ENCODE peak calls at places on chromosome 5, in four cellular contexts. One of them, this sample, is unnamed.
A peak's percentile ranks its signal among the peaks of the same experiment; 100 is the strongest.

GRCh38 chr5:149205625-149206523 is 64.6 kb downstream of the ABLIM3 start:
- DNase-seq in right lobe of liver: peak; percentile 41
- DNase-seq in CD8-positive, alpha-beta memory T cell: no peak
- DNase-seq in hepatocyte: no peak
- DNase-seq in this sample: no peak

GRCh38 chr5:88836195-88836838 is 46.7 kb downstream of the MEF2C start:
- DNase-seq in right lobe of liver: no peak
- DNase-seq in CD8-positive, alpha-beta memory T cell: no peak
- DNase-seq in hepatocyte: peak; percentile 6
- DNase-seq in this sample: no peak

GRCh38 chr5:28810751-28811136 is 1772.4 kb upstream of the CDH9 start:
- DNase-seq in right lobe of liver: no peak
- DNase-seq in CD8-positive, alpha-beta memory T cell: no peak
- DNase-seq in hepatocyte: no peak
- DNase-seq in this sample: no peak

GRCh38 chr5:150989695-150990094 is 30.7 kb upstream of the GPX3 start:
- DNase-seq in right lobe of liver: no peak
- DNase-seq in CD8-positive, alpha-beta memory T cell: no peak
- DNase-seq in hepatocyte: no peak
- DNase-seq in this sample: no peak

GRCh38 chr5:113020461-113021273 is 44.1 kb downstream of the DCP2 start:
- DNase-seq in right lobe of liver: no peak
- DNase-seq in CD8-positive, alpha-beta memory T cell: no peak
- DNase-seq in hepatocyte: no peak
- DNase-seq in this sample: no peak

GRCh38 chr5:176436641-176437040 is 11.5 kb upstream of the FAF2 start:
- DNase-seq in right lobe of liver: no peak
- DNase-seq in CD8-positive, alpha-beta memory T cell: no peak
- DNase-seq in hepatocyte: no peak
- DNase-seq in this sample: no peak

GRCh38 chr5:129639331-129639730 is 108.6 kb upstream of the MINAR2 start:
- DNase-seq in right lobe of liver: no peak
- DNase-seq in CD8-positive, alpha-beta memory T cell: no peak
- DNase-seq in hepatocyte: no peak
- DNase-seq in this sample: no peak

GRCh38 chr5:16480144-16480543 is 14.5 kb upstream of the ZNF622 start:
- DNase-seq in right lobe of liver: no peak
- DNase-seq in CD8-positive, alpha-beta memory T cell: no peak
- DNase-seq in hepatocyte: no peak
- DNase-seq in this sample: no peak

GRCh38 chr5:73218552-73219171 is 45.7 kb downstream of the TMEM174 start:
- DNase-seq in right lobe of liver: no peak
- DNase-seq in CD8-positive, alpha-beta memory T cell: no peak
- DNase-seq in hepatocyte: peak; percentile 42
- DNase-seq in this sample: no peak

GRCh38 chr5:81420039-81420667 is 26.2 kb upstream of the ACOT12 start:
- DNase-seq in right lobe of liver: no peak
- DNase-seq in CD8-positive, alpha-beta memory T cell: no peak
- DNase-seq in hepatocyte: no peak
- DNase-seq in this sample: peak; percentile 82

GRCh38 chr5:62132279-62132678 is 173.7 kb upstream of the KIF2A start:
- DNase-seq in right lobe of liver: no peak
- DNase-seq in CD8-positive, alpha-beta memory T cell: no peak
- DNase-seq in hepatocyte: no peak
- DNase-seq in this sample: no peak

GRCh38 chr5:144162686-144163085 is 7.8 kb downstream of the YIPF5 start:
- DNase-seq in right lobe of liver: no peak
- DNase-seq in CD8-positive, alpha-beta memory T cell: no peak
- DNase-seq in hepatocyte: no peak
- DNase-seq in this sample: no peak
- H3K36me3 ChIP-seq in right lobe of liver: peaks cover 70% of the 10 kb centered on the region
- H3K36me3 ChIP-seq in CD8-positive, alpha-beta memory T cell: peaks cover 39% of the 10 kb centered on the region
- H3K36me3 ChIP-seq in hepatocyte: no peaks in the 10 kb centered on the region
- H3K36me3 ChIP-seq in this sample: peaks cover 12% of the 10 kb centered on the region

GRCh38 chr5:95533106-95533505 is 21.7 kb downstream of the SKIC3 start:
- DNase-seq in right lobe of liver: no peak
- DNase-seq in CD8-positive, alpha-beta memory T cell: no peak
- DNase-seq in hepatocyte: no peak
- DNase-seq in this sample: no peak
- H3K36me3 ChIP-seq in right lobe of liver: peaks cover 19% of the 10 kb centered on the region
- H3K36me3 ChIP-seq in CD8-positive, alpha-beta memory T cell: peaks cover 19% of the 10 kb centered on the region
- H3K36me3 ChIP-seq in hepatocyte: peaks cover 3% of the 10 kb centered on the region
- H3K36me3 ChIP-seq in this sample: peaks cover 3% of the 10 kb centered on the region

DNA sequence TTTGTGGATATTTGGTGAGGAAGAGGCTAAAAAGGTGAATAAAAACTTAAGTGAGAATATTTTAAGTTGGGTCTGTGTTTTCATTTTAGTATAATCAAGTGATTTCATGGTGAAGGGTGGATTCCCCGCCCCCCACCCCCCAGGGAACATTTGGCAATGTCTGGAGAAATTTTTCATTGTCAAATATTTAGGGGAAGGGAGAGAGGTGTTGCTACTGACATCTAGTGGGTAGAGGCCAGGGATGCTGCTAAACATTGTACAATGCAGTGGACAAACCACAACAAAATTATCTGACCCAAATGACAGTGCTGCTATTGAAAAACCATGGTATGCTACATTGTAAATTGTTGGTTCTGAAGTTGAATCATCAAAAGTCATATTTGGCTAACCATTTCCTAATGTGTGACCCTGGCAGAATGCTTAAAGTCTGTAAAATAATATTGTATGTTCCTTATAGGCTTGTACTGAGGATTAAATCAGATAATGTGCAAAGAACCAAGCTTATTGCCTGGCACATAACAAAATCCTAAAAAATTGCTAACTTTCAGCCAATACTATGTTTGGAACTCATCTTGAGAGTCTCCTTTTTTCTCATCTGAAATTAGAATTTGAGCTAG is 5.6 kb downstream of the C5orf24 start:
- DNase-seq in right lobe of liver: no peak
- DNase-seq in CD8-positive, alpha-beta memory T cell: no peak
- DNase-seq in hepatocyte: no peak
- DNase-seq in this sample: no peak
- H3K36me3 ChIP-seq in right lobe of liver: peaks cover 23% of the 10 kb centered on the region
- H3K36me3 ChIP-seq in CD8-positive, alpha-beta memory T cell: peaks cover 30% of the 10 kb centered on the region
- H3K36me3 ChIP-seq in hepatocyte: no peaks in the 10 kb centered on the region
- H3K36me3 ChIP-seq in this sample: peaks cover 5% of the 10 kb centered on the region

GRCh38 chr5:14705556-14705955 is 41.0 kb downstream of the OTULIN start:
- DNase-seq in right lobe of liver: no peak
- DNase-seq in CD8-positive, alpha-beta memory T cell: no peak
- DNase-seq in hepatocyte: no peak
- DNase-seq in this sample: no peak
- H3K36me3 ChIP-seq in right lobe of liver: peaks cover 18% of the 10 kb centered on the region
- H3K36me3 ChIP-seq in CD8-positive, alpha-beta memory T cell: peaks cover 12% of the 10 kb centered on the region
- H3K36me3 ChIP-seq in hepatocyte: no peaks in the 10 kb centered on the region
- H3K36me3 ChIP-seq in this sample: peaks cover 14% of the 10 kb centered on the region

GRCh38 chr5:54518146-54519082 is 855 bp downstream of the SNX18 start:
- DNase-seq in right lobe of liver: peak; percentile 73
- DNase-seq in CD8-positive, alpha-beta memory T cell: peak; percentile 43
- DNase-seq in hepatocyte: peak; percentile 81
- DNase-seq in this sample: no peak

GRCh38 chr5:54519083-54519541 is 1.6 kb downstream of the SNX18 start:
- DNase-seq in right lobe of liver: peak; percentile 35
- DNase-seq in CD8-positive, alpha-beta memory T cell: no peak
- DNase-seq in hepatocyte: no peak
- DNase-seq in this sample: no peak

GRCh38 chr5:54520438-54520846 is 2.9 kb downstream of the SNX18 start:
- DNase-seq in right lobe of liver: peak; percentile 41
- DNase-seq in CD8-positive, alpha-beta memory T cell: no peak
- DNase-seq in hepatocyte: peak; percentile 46
- DNase-seq in this sample: no peak

GRCh38 chr5:54522080-54522479 is 4.5 kb downstream of the SNX18 start:
- DNase-seq in right lobe of liver: no peak
- DNase-seq in CD8-positive, alpha-beta memory T cell: no peak
- DNase-seq in hepatocyte: no peak
- DNase-seq in this sample: no peak

DNA sequence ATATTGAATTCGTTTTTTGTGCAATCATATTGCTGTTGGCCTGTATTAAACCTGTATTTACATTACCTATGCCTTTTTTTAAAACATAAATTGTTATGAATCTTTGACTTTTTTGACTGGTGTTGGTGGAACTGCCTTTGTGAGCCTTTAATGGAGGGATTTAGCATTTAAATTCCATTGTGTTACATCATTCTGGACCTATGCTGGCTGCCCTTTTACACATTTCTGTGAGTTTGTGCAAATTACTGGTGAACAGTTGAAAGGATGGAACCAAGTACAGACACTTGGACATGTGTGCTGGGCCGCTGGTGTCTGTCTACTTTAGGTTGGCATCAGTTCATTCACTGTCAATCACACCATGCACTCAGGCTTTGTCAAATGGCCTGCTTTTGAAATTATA is 3.4 kb downstream of the SNX18 start:
- DNase-seq in right lobe of liver: no peak
- DNase-seq in CD8-positive, alpha-beta memory T cell: no peak
- DNase-seq in hepatocyte: no peak
- DNase-seq in this sample: no peak
- H3K36me3 ChIP-seq in right lobe of liver: no peaks in the 10 kb centered on the region
- H3K36me3 ChIP-seq in CD8-positive, alpha-beta memory T cell: no peaks in the 10 kb centered on the region
- H3K36me3 ChIP-seq in hepatocyte: no peaks in the 10 kb centered on the region
- H3K36me3 ChIP-seq in this sample: peaks cover 13% of the 10 kb centered on the region